ENCODE peak calls at places on chromosomes 16 and 17, in nine cellular contexts. P is epithelial cell of esophagus, H is A673, D is A549, S is cardiac fibroblast, F is gastrocnemius medialis, T is AG04450, V is adrenal gland, U is heart right ventricle. C is an unnamed sample.

GRCh38 chr16:10578474-10579316 is 1.7 kb downstream of the EMP2 start:
- DNase-seq in F (no peak), H (no peak), V (no peak), D (no peak), T (no peak), S (no peak), P (peak), U (peak), C (no peak)

GRCh38 chr17:35731239-35731931 is at the start of gene RASL10B:
- DNase-seq in T (no peak), F (peak), P (peak), D (no peak), V (peak), U (peak), H (peak), S (peak), C (peak)

GRCh38 chr16:1318268-1318545 is 8.8 kb downstream of the UBE2I start:
- DNase-seq in F (no peak), S (no peak), V (no peak), T (no peak), U (no peak), H (no peak), D (no peak), P (no peak), C (no peak)

GRCh38 chr16:74448990-74449389 is 27.7 kb upstream of the CLEC18B start:
- DNase-seq in F (peak), V (peak), T (peak), H (peak), P (peak), U (peak), D (peak), S (peak), C (peak)

GRCh38 chr17:75830168-75831031 is 13.8 kb downstream of the UNC13D start:
- DNase-seq in V (no peak), P (no peak), D (peak), S (no peak), F (no peak), T (no peak), H (peak), U (no peak), C (no peak)

GRCh38 chr17:2782030-2782429 is 14.2 kb upstream of the RAP1GAP2 start:
- DNase-seq in D (no peak), F (no peak), V (no peak), S (no peak), U (no peak), P (no peak), H (no peak), T (peak), C (peak)

GRCh38 chr17:40109471-40109824 is 9.1 kb upstream of the NR1D1 start:
- DNase-seq in V (no peak), T (no peak), D (no peak), S (peak), H (no peak), F (no peak), P (peak), U (no peak), C (no peak)

GRCh38 chr16:11224894-11225676 is 30.9 kb downstream of the SOCS1 start:
- DNase-seq in F (peak), T (no peak), V (peak), P (no peak), U (peak), S (peak), H (no peak), D (no peak), C (no peak)

GRCh38 chr16:797120-797420 is 3.5 kb downstream of the GNG13 start:
- DNase-seq in F (no peak), H (no peak), U (no peak), V (no peak), D (no peak), T (no peak), S (no peak), P (no peak), C (no peak)

GRCh38 chr16:55597928-55598327 is 31.4 kb downstream of the CAPNS2 start:
- DNase-seq in D (no peak), H (no peak), F (no peak), U (no peak), S (no peak), T (no peak), P (no peak), V (no peak), C (no peak)

GRCh38 chr16:19153876-19154275 is 14.2 kb upstream of the SYT17 start:
- DNase-seq in D (peak), V (no peak), P (no peak), S (peak), F (no peak), H (peak), T (no peak), U (no peak), C (no peak)

DNA sequence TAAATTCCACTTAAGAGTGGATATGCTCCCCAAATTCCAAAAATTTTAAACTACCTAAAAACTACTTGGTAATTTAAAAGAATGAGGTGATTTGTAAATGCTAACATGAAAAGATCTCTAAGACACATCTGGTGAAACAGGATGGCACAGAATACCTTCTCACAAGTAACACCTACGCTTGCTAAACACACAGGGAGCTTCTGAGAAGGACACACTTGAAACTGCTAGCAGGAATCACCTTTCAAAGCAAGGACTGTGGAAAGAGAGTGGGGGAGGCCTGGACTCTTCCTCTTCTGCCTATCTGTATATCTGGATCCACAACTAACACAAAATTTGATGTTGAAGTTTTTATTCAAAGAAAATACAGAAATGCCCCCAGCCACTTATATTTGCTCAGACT is 52.4 kb downstream of the CYTH1 start:
- DNase-seq in U (no peak), V (no peak), T (no peak), F (no peak), P (no peak), H (no peak), D (no peak), S (no peak), C (no peak)
- H3K4me3 ChIP-seq in U (no peak), V (no peak), T (no peak), F (no peak), P (no peak), H (no peak), D (no peak), S (no peak), C (no peak)

GRCh38 chr17:78654230-78654824 is 77.1 kb upstream of the DNAH17 start:
- DNase-seq in U (no peak), T (no peak), P (no peak), F (no peak), D (no peak), V (no peak), H (no peak), S (no peak), C (no peak)
- TF ChIP-seq CTCF in U (no peak), T (no peak), P (no peak), F (no peak), D (no peak), V (no peak), H (no peak), S (no peak), C (no peak)

GRCh38 chr16:85982563-85982939 is 83.6 kb downstream of the IRF8 start:
- DNase-seq in F (peak), D (no peak), T (no peak), H (no peak), P (no peak), U (peak), S (no peak), V (peak), C (no peak)
- H3K4me3 ChIP-seq in F (no peak), D (no peak), T (no peak), H (no peak), P (no peak), U (no peak), S (no peak), V (no peak), C (no peak)

GRCh38 chr16:71803305-71803690 is 5.3 kb downstream of the AP1G1 start:
- DNase-seq in F (no peak), U (no peak), H (no peak), D (no peak), S (no peak), T (no peak), V (no peak), P (no peak), C (no peak)
- TF ChIP-seq CTCF in F (no peak), U (no peak), H (no peak), D (no peak), S (no peak), T (no peak), V (no peak), P (no peak), C (no peak)

GRCh38 chr16:68284847-68285246 is 20.5 kb downstream of the SLC7A6 start:
- DNase-seq in D (no peak), U (no peak), S (no peak), T (no peak), P (no peak), V (no peak), F (no peak), H (no peak), C (no peak)
- H3K4me3 ChIP-seq in D (no peak), U (no peak), S (no peak), T (no peak), P (no peak), V (no peak), F (peak), H (no peak), C (no peak)

GRCh38 chr16:67015317-67015731 is 13.6 kb upstream of the CBFB start:
- DNase-seq in S (no peak), H (peak), P (no peak), U (no peak), T (no peak), D (no peak), V (no peak), F (peak), C (no peak)
- TF ChIP-seq CTCF in S (no peak), H (peak), P (peak), U (no peak), T (no peak), D (peak), V (no peak), F (no peak), C (no peak)

GRCh38 chr17:50272246-50272645 is 2.0 kb upstream of the TMEM92 start:
- DNase-seq in V (no peak), S (no peak), U (no peak), H (no peak), P (no peak), D (no peak), F (no peak), T (no peak), C (no peak)
- H3K4me3 ChIP-seq in V (peak), S (peak), U (no peak), H (peak), P (no peak), D (peak), F (no peak), T (peak), C (peak)